ENCODE peak calls at places on chromosomes 11 and 22, in four cellular contexts. D, T, R and A are unnamed samples.

GRCh38 chr22:23684561-23685031 is 6.2 kb upstream of the RGL4 start:
- DNase-seq in D (no peak), T (no peak), R (no peak), A (no peak)

GRCh38 chr11:32043737-32044515 is 46.9 kb upstream of the RCN1 start:
- DNase-seq in D (no peak), T (no peak), R (no peak), A (no peak)

GRCh38 chr11:726278-726915 is 20.4 kb downstream of the EPS8L2 start:
- DNase-seq in D (peak; percentile 55), T (no peak), R (peak; percentile 83), A (no peak)

GRCh38 chr11:125263268-125263790 is 98.8 kb downstream of the PKNOX2 start:
- DNase-seq in D (no peak), T (no peak), R (peak; percentile 13), A (peak; percentile 95)

GRCh38 chr11:128776088-128776433 is 82.2 kb downstream of the FLI1 start:
- DNase-seq in D (peak; percentile 40), T (no peak), R (peak; percentile 12), A (no peak)

GRCh38 chr11:72231396-72232259 is 7.1 kb downstream of the INPPL1 start:
- DNase-seq in D (no peak), T (no peak), R (no peak), A (peak; percentile 88)

GRCh38 chr22:45760682-45761081 is 89.0 kb downstream of the ATXN10 start:
- DNase-seq in D (no peak), T (no peak), R (no peak), A (no peak)

GRCh38 chr22:22474733-22475132 is 33.8 kb downstream of the ZNF280B start:
- DNase-seq in D (no peak), T (no peak), R (no peak), A (no peak)

GRCh38 chr11:12167098-12167999 is 57.0 kb downstream of the MICAL2 start:
- DNase-seq in D (no peak), T (no peak), R (peak; percentile 98), A (peak; percentile 33)

GRCh38 chr11:129278586-129279319 is 86.6 kb upstream of the ARHGAP32 start:
- DNase-seq in D (peak; percentile 11), T (no peak), R (peak; percentile 12), A (peak; percentile 56)

GRCh38 chr11:27720277-27720830 is 20.1 kb upstream of the BDNF start:
- DNase-seq in D (no peak), T (no peak), R (peak; percentile 45), A (no peak)

GRCh38 chr22:29700206-29700948 is 19.4 kb upstream of the CABP7 start:
- DNase-seq in D (no peak), T (no peak), R (no peak), A (no peak)

GRCh38 chr11:118608268-118609214 is 1.1 kb downstream of the PHLDB1 start:
- DNase-seq in D (peak; percentile 84), T (peak; percentile 70), R (peak; percentile 40), A (peak; percentile 93)

GRCh38 chr11:118612378-118612777 is 5.0 kb downstream of the PHLDB1 start:
- DNase-seq in D (no peak), T (no peak), R (no peak), A (peak; percentile 83)

GRCh38 chr11:118609380-118610219 is 2.2 kb downstream of the PHLDB1 start:
- DNase-seq in D (peak; percentile 33), T (peak; percentile 23), R (no peak), A (peak; percentile 72)

GRCh38 chr11:118610220-118610772 is 2.9 kb downstream of the PHLDB1 start:
- DNase-seq in D (peak; percentile 18), T (no peak), R (no peak), A (peak; percentile 68)

DNA sequence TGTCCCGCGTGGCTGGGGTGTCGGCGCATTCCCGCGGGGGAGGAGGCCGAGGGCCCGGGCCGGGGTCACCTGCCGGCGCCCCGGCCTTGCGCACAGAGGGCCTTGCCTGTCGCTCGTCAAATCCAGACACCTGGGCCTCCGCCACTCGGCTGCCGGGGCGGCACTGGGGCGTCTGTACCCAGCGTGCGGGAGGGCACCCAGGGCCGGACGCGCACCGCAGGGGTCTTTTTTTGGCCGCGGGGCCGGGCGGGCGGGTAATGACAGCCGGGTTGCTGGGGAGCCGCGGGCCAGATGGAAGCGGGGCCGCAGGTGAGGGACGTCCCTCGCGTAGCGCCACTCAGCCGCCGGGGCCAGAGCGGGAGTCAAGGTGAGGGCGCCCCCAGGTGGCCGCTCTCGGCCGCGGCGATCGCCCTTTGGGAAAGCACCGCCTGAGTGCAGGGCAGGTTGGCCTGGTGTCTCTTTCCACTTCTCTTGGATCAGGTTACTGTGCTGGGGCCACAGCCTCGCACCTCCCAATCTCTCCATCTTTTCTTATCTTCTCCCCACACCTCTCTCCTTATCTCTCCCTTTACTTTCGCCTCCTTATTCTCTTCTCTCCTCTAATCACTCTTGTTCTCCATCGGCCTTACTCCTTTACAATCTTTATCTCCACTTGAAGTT is 3.5 kb downstream of the PHLDB1 start:
- DNase-seq in D (peak; percentile 87), T (peak; percentile 85), R (peak; percentile 68), A (peak; percentile 94)
- H3K4me1 ChIP-seq in D (peaks cover 24% of the 10 kb centered on the region), T (peaks cover 18% of the 10 kb centered on the region), R (peaks cover 29% of the 10 kb centered on the region), A (peaks cover 7% of the 10 kb centered on the region)

GRCh38 chr22:36331306-36331911 is 56.4 kb downstream of the MYH9 start:
- DNase-seq in D (peak; percentile 76), T (peak; percentile 42), R (peak; percentile 97), A (peak; percentile 89)
- H3K4me1 ChIP-seq in D (peaks cover 94% of the 10 kb centered on the region), T (peaks cover 87% of the 10 kb centered on the region), R (peaks cover 98% of the 10 kb centered on the region), A (peaks cover 77% of the 10 kb centered on the region)

DNA sequence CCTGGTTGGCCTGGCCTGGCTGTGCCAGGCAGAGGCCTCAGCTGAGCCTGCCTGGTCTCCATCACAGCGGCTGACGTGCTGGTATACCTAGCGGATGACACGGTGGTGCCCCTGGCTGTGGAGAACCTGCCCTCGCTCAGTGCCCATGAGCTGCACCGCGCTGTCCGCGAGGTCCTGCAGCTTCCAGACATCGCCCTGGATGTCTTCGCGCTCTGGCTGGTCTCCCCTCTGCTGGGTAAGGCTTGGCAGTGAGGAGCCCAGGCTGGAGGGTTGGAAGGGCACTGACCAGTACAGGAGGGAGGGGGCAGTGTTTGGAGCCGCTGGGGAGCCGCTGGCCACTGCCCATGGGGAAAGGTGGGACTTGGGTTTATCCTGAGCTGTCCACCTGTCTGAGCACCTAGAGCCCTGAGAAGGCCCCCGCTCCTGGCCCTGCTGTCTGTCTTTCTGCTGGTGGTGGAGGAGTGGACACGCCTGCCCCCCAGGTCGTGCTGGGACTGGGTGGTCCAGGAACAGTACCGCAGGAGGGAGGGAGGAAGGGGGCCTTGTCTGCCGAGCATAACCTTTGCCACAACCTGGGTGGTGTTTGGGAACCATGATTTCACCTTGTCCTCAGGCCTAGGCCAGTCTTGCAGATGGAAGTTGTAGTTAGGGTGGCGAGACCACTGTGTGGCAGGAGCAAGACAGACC is 3.0 kb downstream of the FRMD8 start:
- DNase-seq in D (no peak), T (no peak), R (no peak), A (no peak)
- H3K4me1 ChIP-seq in D (peaks cover 66% of the 10 kb centered on the region), T (peaks cover 50% of the 10 kb centered on the region), R (peaks cover 56% of the 10 kb centered on the region), A (peaks cover 9% of the 10 kb centered on the region)

GRCh38 chr22:35305525-35306070 is 5.9 kb downstream of the TOM1 start:
- DNase-seq in D (no peak), T (no peak), R (no peak), A (no peak)
- H3K4me1 ChIP-seq in D (peaks cover 67% of the 10 kb centered on the region), T (peaks cover 44% of the 10 kb centered on the region), R (peaks cover 16% of the 10 kb centered on the region), A (peaks cover 14% of the 10 kb centered on the region)

GRCh38 chr22:19840955-19841640 is 13.6 kb downstream of the GNB1L start:
- DNase-seq in D (no peak), T (no peak), R (no peak), A (no peak)
- H3K4me1 ChIP-seq in D (peaks cover 15% of the 10 kb centered on the region), T (no peaks in the 10 kb centered on the region), R (peaks cover 16% of the 10 kb centered on the region), A (peaks cover 3% of the 10 kb centered on the region)

GRCh38 chr11:68148882-68149281 is 27.7 kb upstream of the CHKA start:
- DNase-seq in D (no peak), T (no peak), R (no peak), A (no peak)
- H3K4me1 ChIP-seq in D (no peaks in the 10 kb centered on the region), T (no peaks in the 10 kb centered on the region), R (peaks cover 5% of the 10 kb centered on the region), A (peaks cover 11% of the 10 kb centered on the region)